ENCODE peak calls at places on chromosomes 12 and 14, in five cellular contexts. U is HepG2, A is A549, B is esophagus muscularis mucosa, D is sigmoid colon. Q is an unnamed sample. For H3K4me1, the result is how much of the 10 kb centered on the place peaks cover.

GRCh38 chr12:57731411-57732080 is 7.0 kb downstream of the AGAP2 start:
- DNase-seq in D (no peak), U (no peak), A (no peak), B (no peak), Q (no peak)

GRCh38 chr14:28975084-28975483 is 208.5 kb downstream of the FOXG1 start:
- DNase-seq in D (no peak), B (no peak), U (no peak), A (no peak), Q (no peak)

GRCh38 chr12:65125247-65125646 is 4.1 kb upstream of the WIF1 start:
- DNase-seq in A (no peak), U (no peak), B (no peak), D (no peak), Q (no peak)

GRCh38 chr14:77570706-77571293 is 45.6 kb downstream of the SPTLC2 start:
- DNase-seq in B (peak), U (no peak), A (no peak), D (no peak), Q (no peak)

GRCh38 chr14:96146131-96146771 is 58.4 kb upstream of the BDKRB2 start:
- DNase-seq in U (no peak), B (peak), A (no peak), D (peak), Q (no peak)

GRCh38 chr12:716506-716905 is 35.9 kb upstream of the WNK1 start:
- DNase-seq in U (no peak), D (no peak), A (no peak), B (no peak), Q (no peak)

GRCh38 chr12:112333030-112333429 is 49.2 kb downstream of the HECTD4 start:
- DNase-seq in B (no peak), D (no peak), A (no peak), U (no peak), Q (no peak)

GRCh38 chr14:63286071-63286470 is 32.7 kb downstream of the GPHB5 start:
- DNase-seq in B (no peak), A (no peak), D (no peak), U (no peak), Q (no peak)

GRCh38 chr14:54025661-54026060 is 69.0 kb upstream of the BMP4 start:
- DNase-seq in A (peak), D (no peak), B (no peak), U (peak), Q (no peak)

GRCh38 chr14:30427846-30428245 is 131.1 kb upstream of the G2E3 start:
- DNase-seq in A (no peak), U (no peak), D (no peak), B (no peak), Q (no peak)

GRCh38 chr12:72369560-72369959 is 97.4 kb downstream of the TRHDE start:
- DNase-seq in B (no peak), A (no peak), D (no peak), U (no peak), Q (no peak)

GRCh38 chr12:65155784-65156183 is 13.6 kb upstream of the LEMD3 start:
- DNase-seq in D (no peak), A (no peak), B (no peak), U (no peak), Q (no peak)

GRCh38 chr12:225012-225411 is 11.1 kb upstream of the SLC6A12 start:
- DNase-seq in B (no peak), U (no peak), D (no peak), A (no peak), Q (no peak)

GRCh38 chr14:37709419-37710195 is 114.2 kb downstream of the TTC6 start:
- DNase-seq in D (no peak), A (no peak), U (peak), B (no peak), Q (no peak)

GRCh38 chr14:62187265-62187664 is 425.0 kb downstream of the SNAPC1 start:
- DNase-seq in B (no peak), U (no peak), D (no peak), A (no peak), Q (no peak)

GRCh38 chr12:46207644-46208043 is 61.2 kb downstream of the SLC38A1 start:
- DNase-seq in B (no peak), U (no peak), A (no peak), D (no peak), Q (no peak)

GRCh38 chr12:50901685-50902113 is 50.6 kb upstream of the HIGD1C start:
- DNase-seq in D (no peak), A (no peak), U (no peak), B (no peak), Q (no peak)

GRCh38 chr12:52441320-52441911 is 7.2 kb upstream of the KRT75 start:
- DNase-seq in B (peak), D (no peak), A (no peak), U (peak), Q (no peak)

GRCh38 chr14:29236848-29237247 is 470.3 kb downstream of the FOXG1 start:
- DNase-seq in U (no peak), B (no peak), D (no peak), A (no peak), Q (no peak)

GRCh38 chr14:50402965-50403364 is 6.3 kb upstream of the CDKL1 start:
- DNase-seq in A (no peak), D (no peak), B (no peak), U (no peak), Q (no peak)

GRCh38 chr14:95413289-95414215 is 93.8 kb upstream of the CLMN start:
- DNase-seq in U (no peak), D (no peak), A (no peak), B (no peak), Q (no peak)

GRCh38 chr12:93784339-93785086 is 107.3 kb downstream of the CRADD start:
- DNase-seq in U (peak), B (peak), A (no peak), D (peak), Q (peak)

GRCh38 chr12:80714055-80714454 is 2.7 kb upstream of the MYF5 start:
- DNase-seq in B (no peak), U (no peak), D (no peak), A (no peak), Q (no peak)

GRCh38 chr12:67650127-67650495 is 1.6 kb downstream of the DYRK2 start:
- DNase-seq in A (peak), U (no peak), D (no peak), B (no peak), Q (peak)

GRCh38 chr14:22887260-22887989 is 4.4 kb downstream of the REM2 start:
- DNase-seq in D (peak), B (no peak), U (no peak), A (peak), Q (peak)

GRCh38 chr12:80676856-80677255 is 30.6 kb upstream of the MYF6 start:
- DNase-seq in D (no peak), B (no peak), A (no peak), U (no peak), Q (no peak)

GRCh38 chr12:79685068-79685467 is 5.7 kb downstream of the PAWR start:
- DNase-seq in U (peak), B (no peak), A (peak), D (no peak), Q (no peak)

GRCh38 chr14:41377926-41378325 is 228.8 kb upstream of the LRFN5 start:
- DNase-seq in D (no peak), U (no peak), B (no peak), A (no peak), Q (no peak)

GRCh38 chr12:51217133-51217967 is 512 bp downstream of the POU6F1 start:
- DNase-seq in A (peak), D (peak), B (peak), U (no peak), Q (peak)

GRCh38 chr12:13745100-13745678 is 236.2 kb downstream of the GRIN2B start:
- DNase-seq in D (no peak), U (no peak), B (no peak), A (no peak), Q (no peak)

GRCh38 chr12:42473561-42473960 is 116.0 kb downstream of the PRICKLE1 start:
- DNase-seq in A (no peak), B (no peak), D (no peak), U (no peak), Q (no peak)

GRCh38 chr12:49698619-49699545 is 8.3 kb downstream of the FMNL3 start:
- DNase-seq in U (no peak), B (no peak), A (no peak), D (peak), Q (no peak)
- H3K4me1 ChIP-seq in U (under half), B (under half), A (under half), D (under half), Q (under half)

GRCh38 chr12:25384038-25384953 is 133.6 kb upstream of the KRAS start:
- DNase-seq in D (no peak), U (peak), B (no peak), A (no peak), Q (no peak)

GRCh38 chr12:25384954-25385216 is 134.2 kb upstream of the KRAS start:
- DNase-seq in U (no peak), D (no peak), A (no peak), B (no peak), Q (no peak)

GRCh38 chr12:25388216-25388615 is 137.5 kb upstream of the KRAS start:
- DNase-seq in B (no peak), A (no peak), D (no peak), U (no peak), Q (no peak)

GRCh38 chr12:25386823-25387134 is 136.1 kb upstream of the KRAS start:
- DNase-seq in B (no peak), U (no peak), A (peak), D (peak), Q (no peak)

GRCh38 chr12:25387136-25388050 is 136.7 kb upstream of the KRAS start:
- DNase-seq in B (peak), A (peak), D (peak), U (peak), Q (peak)
- TF ChIP-seq POLR2A in B (no peak), A (no peak), D (no peak), U (peak), Q (no peak)

GRCh38 chr12:109139791-109140190 is 23.4 kb downstream of the ACACB start:
- DNase-seq in A (no peak), B (no peak), U (no peak), D (peak), Q (no peak)
- H3K4me1 ChIP-seq in A (under half), B (half or more), U (under half), D (under half), Q (under half)

GRCh38 chr12:75480469-75480949 is at the start of gene GLIPR1:
- DNase-seq in U (peak), A (peak), B (peak), D (peak), Q (peak)
- TF ChIP-seq POLR2A in U (peak), A (peak), B (peak), D (peak), Q (peak)

GRCh38 chr14:73250317-73250713 is 13.0 kb downstream of the PAPLN start:
- DNase-seq in A (no peak), U (no peak), B (no peak), D (no peak), Q (no peak)
- H3K4me1 ChIP-seq in A (under half), U (under half), B (under half), D (under half), Q (under half)

GRCh38 chr12:120980800-120981368 is 2.5 kb downstream of the HNF1A start:
- DNase-seq in U (no peak), B (no peak), D (no peak), A (no peak), Q (no peak)
- TF ChIP-seq POLR2A in U (no peak), B (no peak), D (peak), A (peak), Q (no peak)

DNA sequence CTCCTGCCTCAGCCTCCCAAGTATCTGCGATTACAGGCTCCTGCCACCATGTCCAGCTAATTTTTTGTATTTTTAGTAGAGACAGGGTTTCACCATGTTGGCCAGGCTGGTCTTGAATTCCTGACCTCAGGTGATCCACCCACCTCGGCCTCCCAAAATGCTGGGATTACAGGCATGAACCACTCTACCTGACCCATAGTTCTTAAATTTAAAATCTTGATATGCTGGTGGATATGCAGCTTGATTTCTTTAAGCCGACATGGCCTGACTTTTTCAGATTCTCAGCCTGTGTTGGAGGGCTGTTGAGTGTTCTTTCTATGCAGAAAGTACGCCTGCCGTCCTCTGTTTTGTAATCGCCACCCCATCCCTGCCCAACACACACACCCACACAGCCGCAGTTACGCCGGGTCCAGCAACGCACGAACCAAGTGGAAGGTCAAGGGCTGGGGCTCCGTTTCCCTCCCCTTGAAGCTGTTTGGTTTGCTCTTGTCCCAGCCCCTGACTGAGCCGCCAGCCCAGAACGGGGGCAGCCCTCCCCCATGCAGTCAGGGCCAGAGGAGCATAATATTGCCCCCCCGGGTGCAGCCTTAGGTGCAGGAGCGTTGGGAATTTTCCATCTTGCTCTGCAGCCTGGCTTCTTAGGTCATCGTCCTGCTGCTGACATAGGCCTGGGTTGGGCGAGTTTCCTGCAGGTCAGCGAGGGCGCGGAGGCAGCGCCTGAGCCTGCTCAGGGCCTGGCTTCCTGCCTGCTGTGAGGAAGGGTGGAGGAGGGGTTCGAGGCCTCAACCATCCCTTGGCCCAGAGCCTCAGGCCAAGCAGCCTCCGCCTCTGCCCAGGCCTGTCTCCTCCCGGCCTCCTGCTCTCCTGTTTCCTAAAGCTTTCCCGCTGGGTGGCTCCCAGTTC is 44.2 kb downstream of the PSMA6 start:
- DNase-seq in B (peak), D (peak), U (peak), A (peak), Q (peak)
- H3K4me1 ChIP-seq in B (half or more), D (under half), U (half or more), A (half or more), Q (under half)

GRCh38 chr12:131949431-131950181 is at the start of gene EP400:
- DNase-seq in A (peak), D (peak), U (peak), B (peak), Q (peak)
- TF ChIP-seq POLR2A in A (peak), D (no peak), U (peak), B (no peak), Q (no peak)

Q was measured in ovary.